ENCODE peak calls at places on chromosomes 13 and 19, in ten cellular contexts. X is astrocyte of the spinal cord, O is bronchial epithelial cell, V is mesendoderm, Q is epithelial cell of esophagus, J is psoas muscle, A is AG04450, P is HL-60, L is body of pancreas, K is AG09309. Y is an unnamed sample.
A peak's percentile ranks its signal among the peaks of the same experiment; 100 is the strongest.

GRCh38 chr19:51361228-51361627 is 5.0 kb downstream of the ETFB start:
- DNase-seq in O (no peak), X (no peak), J (peak; percentile 43), L (no peak), A (no peak), V (no peak), Q (no peak), P (no peak), K (no peak), Y (no peak)

GRCh38 chr13:102045713-102046112 is 356.1 kb downstream of the FGF14 start:
- DNase-seq in X (no peak), O (no peak), A (no peak), Q (no peak), J (no peak), P (no peak), K (no peak), L (no peak), V (peak; percentile 62), Y (no peak)

GRCh38 chr13:111968611-111969010 is 98.3 kb upstream of the SOX1 start:
- DNase-seq in Q (no peak), V (no peak), P (no peak), X (no peak), L (no peak), A (no peak), K (no peak), J (no peak), O (no peak), Y (no peak)

GRCh38 chr13:95552539-95553270 is at the start of gene CLDN10:
- DNase-seq in O (no peak), A (no peak), P (no peak), K (no peak), V (peak; percentile 80), X (no peak), J (no peak), L (peak; percentile 85), Q (no peak), Y (no peak)

GRCh38 chr13:26184791-26185250 is 37.3 kb downstream of the RNF6 start:
- DNase-seq in O (peak; percentile 62), Q (peak; percentile 82), J (peak; percentile 66), V (peak; percentile 66), P (peak; percentile 70), X (peak; percentile 74), L (peak; percentile 77), K (peak; percentile 17), A (peak; percentile 34), Y (peak; percentile 84)

GRCh38 chr19:50239916-50240585 is 36.6 kb downstream of the MYH14 start:
- DNase-seq in Q (no peak), K (no peak), O (no peak), V (no peak), X (no peak), L (no peak), A (no peak), P (no peak), J (no peak), Y (no peak)

GRCh38 chr19:51356159-51356801 is 9.9 kb downstream of the ETFB start:
- DNase-seq in A (no peak), P (no peak), V (no peak), K (no peak), J (no peak), Q (no peak), X (no peak), O (no peak), L (no peak), Y (no peak)

GRCh38 chr19:19213822-19214558 is 2.2 kb downstream of the NCAN start:
- DNase-seq in O (no peak), Q (no peak), V (no peak), L (no peak), K (no peak), A (no peak), J (no peak), P (no peak), X (no peak), Y (no peak)

GRCh38 chr19:1401138-1401888 is at the start of gene GAMT:
- DNase-seq in O (no peak), Q (no peak), A (no peak), J (no peak), V (peak; percentile 40), K (no peak), X (no peak), L (peak; percentile 62), P (no peak), Y (no peak)

GRCh38 chr13:49421391-49421790 is 22.5 kb downstream of the CAB39L start:
- DNase-seq in J (no peak), P (no peak), V (peak; percentile 87), L (no peak), Q (peak; percentile 8), X (no peak), O (peak; percentile 8), A (no peak), K (no peak), Y (peak; percentile 24)

GRCh38 chr19:19531951-19532805 is 3.5 kb downstream of the YJEFN3 start:
- DNase-seq in V (peak; percentile 71), A (no peak), X (peak; percentile 46), P (peak; percentile 70), O (no peak), Q (peak; percentile 66), J (peak; percentile 91), L (peak; percentile 81), K (no peak), Y (peak; percentile 68)

GRCh38 chr19:4075373-4075772 is 8.7 kb upstream of the ZBTB7A start:
- DNase-seq in A (no peak), Q (no peak), V (no peak), O (no peak), L (no peak), J (peak; percentile 50), K (no peak), X (no peak), P (no peak), Y (no peak)

GRCh38 chr13:65856464-65856863 is 1373.7 kb downstream of the PCDH9 start:
- DNase-seq in X (peak; percentile 68), J (no peak), Q (no peak), K (no peak), P (no peak), O (no peak), L (no peak), V (no peak), A (peak; percentile 23), Y (no peak)

GRCh38 chr19:12668937-12669271 is 2.3 kb downstream of the WDR83 start:
- DNase-seq in P (peak; percentile 45), O (peak; percentile 51), K (no peak), X (peak; percentile 39), V (peak; percentile 43), L (peak; percentile 43), Q (peak; percentile 79), J (peak; percentile 80), A (peak; percentile 20), Y (peak; percentile 35)

GRCh38 chr13:23644527-23644926 is 74.3 kb downstream of the TNFRSF19 start:
- DNase-seq in P (no peak), K (no peak), L (no peak), J (no peak), Q (no peak), X (peak; percentile 74), A (no peak), O (no peak), V (no peak), Y (no peak)

GRCh38 chr13:99601535-99601934 is 100.3 kb downstream of the TM9SF2 start:
- DNase-seq in V (no peak), P (peak; percentile 27), L (no peak), A (no peak), O (no peak), Q (no peak), X (no peak), K (no peak), J (no peak), Y (no peak)

GRCh38 chr19:40147338-40147692 is 43.9 kb upstream of the MAP3K10 start:
- DNase-seq in J (no peak), Q (no peak), X (no peak), A (no peak), K (no peak), O (no peak), L (no peak), V (no peak), P (no peak), Y (no peak)
- H3K4me3 ChIP-seq in J (no peak overlapping the region), Q (no peak overlapping the region), X (no peak overlapping the region), A (no peak overlapping the region), K (no peak overlapping the region), O (no peak overlapping the region), L (no peak overlapping the region), V (no peak overlapping the region), P (no peak overlapping the region), Y (no peak overlapping the region)

DNA sequence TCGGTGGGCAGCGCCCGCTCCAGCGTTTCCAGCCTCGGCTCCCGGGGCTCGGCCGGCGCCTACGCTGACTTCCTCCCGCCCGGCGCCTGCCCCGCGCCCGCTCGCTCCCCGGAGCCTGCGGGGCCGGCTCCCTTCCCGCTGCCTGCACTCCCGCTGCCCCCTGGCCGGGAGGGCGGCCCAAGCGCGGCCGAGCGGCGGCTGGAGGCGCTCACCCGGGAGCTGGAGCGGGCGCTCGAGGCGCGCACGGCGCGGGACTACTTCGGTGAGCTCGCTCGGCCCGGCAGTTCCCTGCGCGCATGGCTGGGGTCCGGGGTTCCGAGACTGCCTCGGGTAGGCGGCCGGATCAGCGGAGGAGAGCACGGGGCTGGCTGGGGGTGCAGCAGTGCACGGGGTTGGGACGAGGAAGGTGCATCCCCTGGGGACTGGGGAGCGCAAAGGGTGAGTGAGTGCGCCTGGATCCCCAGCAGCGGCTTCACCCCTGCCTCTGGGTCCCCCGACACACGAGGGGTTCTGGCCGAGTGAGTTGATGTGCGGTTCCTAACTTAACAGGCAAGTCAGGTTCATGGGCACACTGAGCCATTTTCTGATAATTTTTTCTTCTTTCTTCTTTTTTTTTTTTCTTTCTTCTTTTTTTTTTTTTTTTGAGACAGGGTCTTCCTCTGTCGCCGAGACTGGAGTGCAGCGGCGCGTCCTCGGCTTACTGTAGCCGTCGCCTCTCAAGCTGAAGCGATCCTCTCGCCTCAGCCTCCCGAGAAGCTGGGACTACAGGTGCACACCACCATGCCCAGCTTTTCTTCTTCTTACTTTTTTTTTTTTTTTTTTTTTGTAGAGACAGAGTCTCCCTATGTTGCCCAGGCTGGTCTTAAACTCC is 1.1 kb downstream of the WTIP start:
- DNase-seq in L (no peak), V (peak; percentile 52), X (peak; percentile 22), O (no peak), K (no peak), J (no peak), Q (peak; percentile 51), P (no peak), A (no peak), Y (no peak)
- H3K4me3 ChIP-seq in L (peak overlapping the region; percentile 34), V (peak overlapping the region; percentile 69), X (peak overlapping the region; percentile 66), O (peak overlapping the region; percentile 58), K (peak overlapping the region; percentile 95), J (peak overlapping the region; percentile 73), Q (peak overlapping the region; percentile 59), P (no peak overlapping the region), A (peak overlapping the region; percentile 87), Y (peak overlapping the region; percentile 42)

DNA sequence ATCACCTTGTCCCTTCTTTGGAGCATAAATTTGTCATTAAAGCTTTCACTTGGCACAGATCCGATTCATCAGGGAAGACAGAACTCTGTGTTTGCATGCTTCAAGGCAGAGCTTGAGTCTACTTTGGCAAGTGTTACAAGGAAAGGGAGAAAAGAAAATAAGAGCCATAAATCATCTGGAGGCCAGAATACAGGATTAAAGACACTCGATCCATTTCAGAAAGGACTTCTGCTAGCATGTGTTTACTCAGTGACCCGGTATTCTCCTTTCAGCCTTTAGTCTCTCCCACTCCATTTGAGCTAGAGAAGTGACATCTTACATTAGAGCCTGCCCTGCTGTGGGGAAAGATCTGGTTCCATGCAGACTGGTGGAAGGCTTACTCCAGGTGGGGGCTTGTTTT is 306.4 kb downstream of the KLF5 start:
- DNase-seq in V (no peak), J (no peak), K (no peak), Q (no peak), P (no peak), A (no peak), O (no peak), X (no peak), L (no peak), Y (peak; percentile 89)
- H3K4me3 ChIP-seq in V (no peak overlapping the region), J (no peak overlapping the region), K (no peak overlapping the region), Q (no peak overlapping the region), P (no peak overlapping the region), A (no peak overlapping the region), O (no peak overlapping the region), X (no peak overlapping the region), L (no peak overlapping the region), Y (no peak overlapping the region)

GRCh38 chr13:97430296-97430695 is 3.7 kb upstream of the RAP2A start:
- DNase-seq in L (no peak), X (no peak), O (no peak), Q (no peak), V (no peak), A (no peak), P (no peak), J (no peak), K (no peak), Y (no peak)
- H3K4me3 ChIP-seq in L (no peak overlapping the region), X (no peak overlapping the region), O (no peak overlapping the region), Q (no peak overlapping the region), V (no peak overlapping the region), A (no peak overlapping the region), P (no peak overlapping the region), J (peak overlapping the region; percentile 55), K (no peak overlapping the region), Y (no peak overlapping the region)

Y was measured in small intestine.